ENCODE peak calls at places on chromosomes 7 and 10, in six cellular contexts. K is astrocyte of the cerebellum, E is thoracic aorta, C is MG63, Y is fibroblast of lung, X is suprapubic skin. R is an unnamed sample.

GRCh38 chr7:15305002-15305600 is 256.7 kb downstream of the AGMO start:
- DNase-seq in X (no peak), Y (peak), C (peak), E (no peak), K (peak), R (peak)

GRCh38 chr7:112938895-112939588 is 147.6 kb downstream of the GPR85 start:
- DNase-seq in X (peak), K (no peak), E (no peak), Y (peak), C (peak), R (peak)

GRCh38 chr7:151136515-151136908 is 31.0 kb downstream of the GBX1 start:
- DNase-seq in Y (no peak), X (no peak), E (no peak), C (no peak), K (no peak), R (no peak)

GRCh38 chr7:144784943-144785342 is 50.9 kb downstream of the TPK1 start:
- DNase-seq in E (peak), Y (no peak), X (no peak), C (peak), K (no peak), R (no peak)

GRCh38 chr7:54888067-54888735 is 129.2 kb upstream of the SEC61G start:
- DNase-seq in Y (no peak), C (peak), E (no peak), K (no peak), X (no peak), R (no peak)

GRCh38 chr7:103809229-103809994 is 180.0 kb downstream of the RELN start:
- DNase-seq in E (no peak), K (no peak), C (no peak), Y (no peak), X (no peak), R (no peak)

GRCh38 chr7:79909124-79909641 is 225.4 kb upstream of the GNAI1 start:
- DNase-seq in X (no peak), Y (no peak), C (no peak), E (no peak), K (no peak), R (peak)

GRCh38 chr7:124784879-124785818 is 19.6 kb upstream of the GPR37 start:
- DNase-seq in C (peak), E (no peak), K (peak), Y (peak), X (no peak), R (peak)

GRCh38 chr10:20970044-20970443 is 72.9 kb upstream of the NEBL start:
- DNase-seq in X (no peak), C (peak), Y (peak), K (no peak), E (no peak), R (no peak)

GRCh38 chr7:151381083-151381332 is 28.8 kb downstream of the WDR86 start:
- DNase-seq in C (no peak), E (no peak), Y (no peak), X (no peak), K (no peak), R (no peak)

GRCh38 chr7:155455132-155455693 is 2.7 kb upstream of the EN2 start:
- DNase-seq in C (no peak), Y (no peak), K (no peak), E (no peak), X (peak), R (no peak)

GRCh38 chr7:55502209-55502608 is 70.1 kb downstream of the VOPP1 start:
- DNase-seq in K (no peak), E (no peak), Y (no peak), X (no peak), C (no peak), R (no peak)

GRCh38 chr7:21908746-21909145 is 37.0 kb downstream of the CDCA7L start:
- DNase-seq in Y (no peak), X (no peak), K (no peak), E (no peak), C (no peak), R (no peak)

GRCh38 chr7:158550886-158551452 is 36.7 kb downstream of the PTPRN2 start:
- DNase-seq in K (no peak), C (no peak), Y (no peak), X (peak), E (no peak), R (no peak)

GRCh38 chr7:23471090-23471859 is 984 bp upstream of the IGF2BP3 start:
- DNase-seq in K (no peak), C (peak), X (no peak), Y (peak), E (no peak), R (peak)

GRCh38 chr7:113892818-113893217 is 26.0 kb downstream of the PPP1R3A start:
- DNase-seq in K (no peak), C (no peak), X (no peak), Y (no peak), E (no peak), R (no peak)

DNA sequence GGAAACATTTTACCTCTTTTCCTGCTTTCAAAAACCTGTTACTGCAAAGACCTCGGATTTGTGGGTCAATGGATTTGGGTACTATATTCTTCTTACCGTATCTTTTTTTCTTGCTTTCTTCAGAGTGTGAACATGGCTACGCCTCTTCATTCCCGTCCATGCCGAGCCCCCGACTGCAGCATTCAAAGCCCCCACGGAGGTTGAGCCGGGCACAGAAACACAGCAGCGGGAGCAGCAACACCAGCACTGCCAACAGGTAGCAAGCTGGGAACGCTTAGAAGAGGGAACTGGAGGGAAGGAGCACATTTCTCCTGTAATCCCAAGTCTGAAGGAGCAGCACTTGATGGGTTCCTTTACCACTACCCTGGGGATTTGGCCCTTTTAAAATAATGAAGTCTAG is 20.7 kb downstream of the MXI1 start:
- DNase-seq in X (no peak), Y (no peak), E (no peak), C (no peak), K (no peak), R (no peak)
- H3K4me3 ChIP-seq in X (no peak), Y (no peak), E (peak), C (no peak), K (no peak), R (no peak)

GRCh38 chr10:98031440-98031839 is 1.0 kb upstream of the CRTAC1 start:
- DNase-seq in C (no peak), E (no peak), X (no peak), Y (no peak), K (no peak), R (no peak)
- H3K4me3 ChIP-seq in C (no peak), E (peak), X (peak), Y (no peak), K (no peak), R (no peak)

GRCh38 chr10:62056660-62057059 is 155.2 kb downstream of the ARID5B start:
- DNase-seq in E (no peak), C (no peak), X (no peak), K (no peak), Y (no peak), R (no peak)

GRCh38 chr10:62057872-62058271 is 156.4 kb downstream of the ARID5B start:
- DNase-seq in Y (no peak), K (no peak), X (no peak), C (no peak), E (no peak), R (no peak)

GRCh38 chr10:62054825-62055224 is 153.3 kb downstream of the ARID5B start:
- DNase-seq in E (no peak), C (no peak), Y (no peak), K (no peak), X (no peak), R (no peak)

GRCh38 chr10:62057359-62057758 is 155.9 kb downstream of the ARID5B start:
- DNase-seq in K (no peak), C (no peak), E (no peak), Y (peak), X (no peak), R (no peak)

GRCh38 chr10:62056219-62056618 is 154.7 kb downstream of the ARID5B start:
- DNase-seq in Y (no peak), C (no peak), X (no peak), E (no peak), K (no peak), R (no peak)
- H3K4me3 ChIP-seq in Y (peak), C (no peak), X (peak), E (peak), K (no peak), R (no peak)

DNA sequence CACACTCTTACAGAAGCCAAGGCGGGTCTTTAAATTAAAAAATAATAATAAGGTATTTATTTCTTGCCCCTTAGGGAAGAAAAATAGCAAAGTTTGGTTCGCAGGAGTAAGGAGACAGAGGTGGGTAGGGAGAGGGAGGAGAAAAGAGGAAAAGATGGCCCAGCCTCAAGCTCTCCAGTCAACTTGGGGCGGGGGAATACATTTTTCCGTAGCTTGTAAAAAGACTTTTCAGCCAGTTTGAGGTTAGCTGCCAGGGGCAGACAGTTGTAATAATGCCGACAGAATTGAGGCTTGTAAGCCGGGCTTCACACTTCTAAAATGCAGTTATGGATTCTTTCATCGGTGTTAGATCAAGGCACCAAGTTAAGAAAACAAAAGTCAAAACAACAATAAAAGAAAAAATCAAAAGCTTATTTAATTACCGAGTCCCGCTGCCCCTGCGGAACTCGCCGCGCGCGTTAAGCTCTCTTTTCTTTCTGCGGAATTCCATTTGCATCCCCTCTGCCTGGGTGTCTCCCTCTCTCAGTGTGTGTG is 489 bp upstream of the EVX1 start:
- DNase-seq in X (no peak), C (no peak), Y (no peak), E (no peak), K (no peak), R (no peak)
- H3K4me3 ChIP-seq in X (peak), C (peak), Y (no peak), E (peak), K (no peak), R (no peak)

GRCh38 chr10:68828833-68829232 is 1.5 kb downstream of the STOX1 start:
- DNase-seq in E (no peak), X (no peak), Y (no peak), C (no peak), K (no peak), R (no peak)
- H3K4me3 ChIP-seq in E (no peak), X (no peak), Y (no peak), C (no peak), K (no peak), R (peak)

GRCh38 chr7:149868638-149869290 is 5.0 kb upstream of the ATP6V0E2 start:
- DNase-seq in C (no peak), Y (no peak), K (no peak), E (no peak), X (no peak), R (no peak)
- H3K4me3 ChIP-seq in C (no peak), Y (no peak), K (no peak), E (no peak), X (no peak), R (peak)

R was measured in Jurkat, Clone E6-1.